ENCODE peak calls at places on chromosomes 5 and 9, in eight cellular contexts. J is neural progenitor cell; L is effector memory CD4-positive, alpha-beta T cell; B is AG04450; K is mesenchymal stem cell; H is brain microvascular endothelial cell; D is tibial artery; V is heart right ventricle. P is an unnamed sample.
A peak's percentile ranks its signal among the peaks of the same experiment; 100 is the strongest.

GRCh38 chr5:135271533-135272310 is 127.3 kb downstream of the MACROH2A1 start:
- DNase-seq in J (peak; percentile 55), L (no peak), B (no peak), K (peak; percentile 74), H (no peak), D (no peak), V (no peak), P (no peak)

GRCh38 chr5:98770911-98771322 is 2.5 kb upstream of the RGMB start:
- DNase-seq in J (no peak), L (no peak), B (no peak), K (no peak), H (no peak), D (no peak), V (no peak), P (no peak)

GRCh38 chr9:131875828-131876485 is 136.1 kb upstream of the RAPGEF1 start:
- DNase-seq in J (no peak), L (no peak), B (no peak), K (no peak), H (no peak), D (peak; percentile 29), V (no peak), P (no peak)

GRCh38 chr5:16742938-16743337 is 126.1 kb upstream of the RETREG1 start:
- DNase-seq in J (no peak), L (no peak), B (no peak), K (peak; percentile 78), H (peak; percentile 16), D (no peak), V (no peak), P (no peak)

GRCh38 chr5:54742417-54742889 is 224.9 kb downstream of the SNX18 start:
- DNase-seq in J (peak; percentile 27), L (no peak), B (no peak), K (peak; percentile 62), H (no peak), D (no peak), V (peak; percentile 26), P (peak; percentile 84)

GRCh38 chr5:145495741-145496140 is 339.4 kb downstream of the PRELID2 start:
- DNase-seq in J (no peak), L (no peak), B (peak; percentile 61), K (peak; percentile 93), H (peak; percentile 96), D (no peak), V (no peak), P (no peak)

GRCh38 chr9:93183663-93184438 is at the start of gene WNK2:
- DNase-seq in J (peak; percentile 77), L (peak; percentile 17), B (no peak), K (no peak), H (no peak), D (no peak), V (no peak), P (no peak)

GRCh38 chr5:56512314-56512996 is 279.3 kb upstream of the ANKRD55 start:
- DNase-seq in J (no peak), L (no peak), B (no peak), K (no peak), H (no peak), D (peak; percentile 70), V (peak; percentile 66), P (no peak)

GRCh38 chr5:58106754-58107410 is 353.0 kb downstream of the PLK2 start:
- DNase-seq in J (no peak), L (no peak), B (no peak), K (no peak), H (no peak), D (no peak), V (no peak), P (no peak)

GRCh38 chr5:154179846-154180710 is 10.5 kb upstream of the GALNT10 start:
- DNase-seq in J (peak; percentile 80), L (no peak), B (peak; percentile 33), K (peak; percentile 68), H (peak; percentile 52), D (no peak), V (peak; percentile 37), P (no peak)

GRCh38 chr5:1368236-1368635 is 23.3 kb upstream of the CLPTM1L start:
- DNase-seq in J (no peak), L (no peak), B (no peak), K (no peak), H (no peak), D (no peak), V (no peak), P (no peak)

GRCh38 chr5:68711311-68712200 is 382.3 kb upstream of the SLC30A5 start:
- DNase-seq in J (no peak), L (no peak), B (no peak), K (peak; percentile 75), H (no peak), D (no peak), V (no peak), P (no peak)

GRCh38 chr5:156883316-156883875 is 33.3 kb downstream of the PPP1R2B start:
- DNase-seq in J (no peak), L (no peak), B (no peak), K (no peak), H (no peak), D (no peak), V (no peak), P (no peak)

GRCh38 chr9:125878241-125878640 is 131.1 kb downstream of the PBX3 start:
- DNase-seq in J (no peak), L (no peak), B (no peak), K (no peak), H (peak; percentile 20), D (no peak), V (no peak), P (no peak)

GRCh38 chr5:144644317-144644716 is 473.6 kb downstream of the KCTD16 start:
- DNase-seq in J (no peak), L (no peak), B (no peak), K (no peak), H (no peak), D (no peak), V (no peak), P (no peak)

GRCh38 chr5:19923742-19924141 is 64.3 kb downstream of the CDH18 start:
- DNase-seq in J (no peak), L (no peak), B (no peak), K (peak; percentile 52), H (no peak), D (no peak), V (no peak), P (no peak)

GRCh38 chr9:123643518-123643917 is 286.4 kb downstream of the DENND1A start:
- DNase-seq in J (no peak), L (no peak), B (no peak), K (no peak), H (no peak), D (no peak), V (no peak), P (no peak)

GRCh38 chr9:133347515-133347984 is 381 bp downstream of the MED22 start:
- DNase-seq in J (peak; percentile 81), L (no peak), B (no peak), K (peak; percentile 51), H (no peak), D (no peak), V (no peak), P (no peak)

DNA sequence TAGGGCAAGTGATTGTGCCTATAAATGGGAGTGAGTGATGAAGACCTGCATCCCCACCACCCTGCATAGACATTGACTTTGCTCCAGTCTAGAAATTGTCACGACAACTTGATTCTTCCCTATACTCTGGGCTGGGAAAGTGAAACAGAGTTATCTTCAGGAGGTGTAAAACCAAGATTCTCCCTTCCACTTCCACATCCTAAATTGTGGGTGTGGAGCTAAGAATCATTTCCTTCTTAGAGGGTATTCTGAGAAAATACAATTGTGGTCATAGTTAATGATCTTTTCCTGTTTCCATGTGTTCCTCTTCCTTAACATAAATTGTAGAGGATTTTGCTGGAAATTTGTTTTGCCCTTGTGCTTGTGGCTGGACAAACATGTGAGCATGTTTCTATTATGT is 96.8 kb upstream of the PJA2 start:
- DNase-seq in J (no peak), L (no peak), B (no peak), K (no peak), H (no peak), D (no peak), V (no peak), P (no peak)
- H3K27ac ChIP-seq in J (no peak overlapping the region), L (no peak overlapping the region), B (no peak overlapping the region), K (no peak overlapping the region), H (no peak overlapping the region), D (no peak overlapping the region), V (no peak overlapping the region), P (no peak overlapping the region)

GRCh38 chr9:70594546-70594945 is 180.1 kb upstream of the KLF9 start:
- DNase-seq in J (no peak), L (no peak), B (no peak), K (peak; percentile 71), H (no peak), D (no peak), V (no peak), P (no peak)
- H3K27ac ChIP-seq in J (no peak overlapping the region), L (no peak overlapping the region), B (no peak overlapping the region), K (no peak overlapping the region), H (no peak overlapping the region), D (peak overlapping the region; percentile 47), V (no peak overlapping the region), P (no peak overlapping the region)

GRCh38 chr5:180175015-180175431 is 34.0 kb downstream of the RASGEF1C start:
- DNase-seq in J (no peak), L (no peak), B (no peak), K (no peak), H (no peak), D (no peak), V (no peak), P (peak; percentile 47)
- H3K27ac ChIP-seq in J (no peak overlapping the region), L (no peak overlapping the region), B (no peak overlapping the region), K (no peak overlapping the region), H (no peak overlapping the region), D (no peak overlapping the region), V (no peak overlapping the region), P (no peak overlapping the region)

GRCh38 chr5:139631520-139632165 is 16.5 kb upstream of the CXXC5 start:
- DNase-seq in J (no peak), L (no peak), B (no peak), K (peak; percentile 71), H (no peak), D (no peak), V (no peak), P (no peak)

GRCh38 chr5:139634028-139634325 is 14.2 kb upstream of the CXXC5 start:
- DNase-seq in J (no peak), L (no peak), B (no peak), K (no peak), H (no peak), D (no peak), V (no peak), P (no peak)

GRCh38 chr5:139635191-139635590 is 13.0 kb upstream of the CXXC5 start:
- DNase-seq in J (no peak), L (no peak), B (no peak), K (no peak), H (no peak), D (no peak), V (no peak), P (no peak)

GRCh38 chr5:139634541-139634940 is 13.6 kb upstream of the CXXC5 start:
- DNase-seq in J (no peak), L (no peak), B (no peak), K (no peak), H (no peak), D (no peak), V (no peak), P (no peak)

DNA sequence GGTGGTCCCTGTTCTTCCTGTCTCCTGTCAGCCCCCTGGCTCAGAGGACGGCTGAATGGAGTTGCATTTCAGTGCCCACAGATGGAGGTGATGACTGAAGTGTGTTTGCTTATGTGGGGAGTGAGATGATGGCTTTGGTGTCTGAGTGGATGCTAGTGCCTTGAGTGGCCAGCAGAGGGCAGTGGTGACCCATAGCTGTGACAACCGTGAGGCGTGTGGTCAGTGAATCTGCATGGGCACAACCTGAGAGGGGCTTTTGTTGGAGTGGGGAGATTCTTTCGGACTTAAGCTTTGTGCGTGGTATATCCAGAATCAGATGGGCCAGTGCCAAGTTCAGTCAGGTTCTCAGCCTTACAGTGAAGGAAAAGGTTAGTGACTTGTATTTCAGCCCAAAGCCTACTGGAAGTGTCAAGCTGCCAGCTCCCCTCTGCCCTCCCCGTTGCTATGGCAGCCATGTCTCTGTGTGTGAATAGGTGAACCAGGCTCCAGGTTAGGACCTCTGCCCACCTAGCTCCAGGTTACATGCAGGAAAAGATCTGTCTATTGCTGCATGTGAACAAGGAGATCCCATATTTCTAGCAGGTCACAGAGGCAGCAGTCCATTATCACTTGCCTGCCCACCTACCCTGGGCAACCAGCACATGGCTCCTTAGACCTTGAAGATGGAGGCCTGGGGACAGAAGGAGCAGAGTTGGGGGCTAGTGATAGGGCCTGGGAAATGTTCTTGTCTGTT is 14.7 kb upstream of the CXXC5 start:
- DNase-seq in J (peak; percentile 81), L (peak; percentile 33), B (no peak), K (peak; percentile 80), H (no peak), D (peak; percentile 80), V (peak; percentile 68), P (peak; percentile 69)
- H3K27ac ChIP-seq in J (no peak overlapping the region), L (no peak overlapping the region), B (no peak overlapping the region), K (no peak overlapping the region), H (no peak overlapping the region), D (no peak overlapping the region), V (no peak overlapping the region), P (no peak overlapping the region)